ENCODE peak calls at places on chromosomes 6 and 20, in eight cellular contexts. W, F, B, D, O, X, T and L are unnamed samples.

GRCh38 chr20:5608448-5609161 is 141.6 kb upstream of the SHLD1 start:
- DNase-seq in W (no peak), F (no peak), B (no peak), D (peak; percentile 58), O (no peak), X (peak; percentile 59), T (no peak), L (no peak)

GRCh38 chr6:23980965-23981364 is 145.1 kb upstream of the NRSN1 start:
- DNase-seq in W (no peak), F (no peak), B (no peak), D (no peak), O (no peak), X (no peak), T (no peak), L (no peak)

GRCh38 chr20:11338506-11339306 is 579.0 kb upstream of the BTBD3 start:
- DNase-seq in W (peak; percentile 57), F (no peak), B (no peak), D (no peak), O (no peak), X (no peak), T (no peak), L (no peak)

GRCh38 chr20:9344080-9344920 is 170.1 kb upstream of the LAMP5 start:
- DNase-seq in W (no peak), F (no peak), B (no peak), D (peak; percentile 78), O (no peak), X (no peak), T (no peak), L (no peak)

GRCh38 chr20:60224914-60225313 is 266.7 kb downstream of the CDH26 start:
- DNase-seq in W (peak; percentile 69), F (no peak), B (peak; percentile 32), D (no peak), O (no peak), X (no peak), T (no peak), L (no peak)

GRCh38 chr6:117729613-117730012 is 54.3 kb downstream of the NUS1 start:
- DNase-seq in W (no peak), F (no peak), B (no peak), D (no peak), O (no peak), X (no peak), T (no peak), L (no peak)

GRCh38 chr6:169252805-169253189 is 849 bp downstream of the THBS2 start:
- DNase-seq in W (no peak), F (no peak), B (no peak), D (peak; percentile 3), O (no peak), X (peak; percentile 13), T (no peak), L (no peak)

GRCh38 chr6:84033523-84034451 is at the start of gene MRAP2:
- DNase-seq in W (peak; percentile 1), F (no peak), B (peak; percentile 18), D (peak; percentile 45), O (no peak), X (no peak), T (no peak), L (no peak)

GRCh38 chr6:6751197-6751596 is 162.7 kb downstream of the LY86 start:
- DNase-seq in W (no peak), F (no peak), B (no peak), D (no peak), O (no peak), X (no peak), T (no peak), L (no peak)

GRCh38 chr20:1975251-1975650 is 18.6 kb downstream of the PDYN start:
- DNase-seq in W (no peak), F (no peak), B (no peak), D (no peak), O (no peak), X (no peak), T (no peak), L (no peak)

GRCh38 chr6:150894935-150895686 is 29.6 kb downstream of the MTHFD1L start:
- DNase-seq in W (peak; percentile 69), F (no peak), B (no peak), D (peak; percentile 92), O (no peak), X (no peak), T (no peak), L (no peak)

GRCh38 chr6:81864124-81864523 is 111.6 kb upstream of the TENT5A start:
- DNase-seq in W (no peak), F (no peak), B (no peak), D (no peak), O (no peak), X (peak; percentile 17), T (no peak), L (no peak)

GRCh38 chr6:22642254-22642653 is 72.9 kb downstream of the HDGFL1 start:
- DNase-seq in W (no peak), F (no peak), B (no peak), D (no peak), O (no peak), X (no peak), T (no peak), L (no peak)